ENCODE peak calls at places on chromosomes 7 and 10, in four cellular contexts. One of them, this sample, is unnamed.

GRCh38 chr7:80014507-80014906 is 120.1 kb upstream of the GNAI1 start:
- DNase-seq in WTC11: no peak
- DNase-seq in SK-N-SH: no peak
- DNase-seq in GM12878: no peak
- DNase-seq in this sample: no peak

GRCh38 chr7:30038182-30038980 is 10.2 kb downstream of the PLEKHA8 start:
- DNase-seq in WTC11: no peak
- DNase-seq in SK-N-SH: no peak
- DNase-seq in GM12878: no peak
- DNase-seq in this sample: no peak

GRCh38 chr7:18829518-18830252 is 287.8 kb downstream of the TWIST1 start:
- DNase-seq in WTC11: no peak
- DNase-seq in SK-N-SH: peak
- DNase-seq in GM12878: no peak
- DNase-seq in this sample: no peak

GRCh38 chr7:146116452-146117219 is at the start of gene CNTNAP2:
- DNase-seq in WTC11: peak
- DNase-seq in SK-N-SH: peak
- DNase-seq in GM12878: no peak
- DNase-seq in this sample: no peak

GRCh38 chr10:78981257-78981969 is 87.4 kb upstream of the ZMIZ1 start:
- DNase-seq in WTC11: no peak
- DNase-seq in SK-N-SH: no peak
- DNase-seq in GM12878: no peak
- DNase-seq in this sample: no peak

GRCh38 chr7:2974093-2974819 is 69.4 kb downstream of the CARD11 start:
- DNase-seq in WTC11: no peak
- DNase-seq in SK-N-SH: no peak
- DNase-seq in GM12878: no peak
- DNase-seq in this sample: no peak

GRCh38 chr7:137853053-137853452 is 6.3 kb upstream of the DGKI start:
- DNase-seq in WTC11: no peak
- DNase-seq in SK-N-SH: no peak
- DNase-seq in GM12878: no peak
- DNase-seq in this sample: no peak

GRCh38 chr10:35379226-35380137 is 43.2 kb downstream of the CCNY start:
- DNase-seq in WTC11: peak
- DNase-seq in SK-N-SH: no peak
- DNase-seq in GM12878: peak
- DNase-seq in this sample: peak

GRCh38 chr7:32616625-32617024 is 121.3 kb downstream of the AVL9 start:
- DNase-seq in WTC11: no peak
- DNase-seq in SK-N-SH: no peak
- DNase-seq in GM12878: no peak
- DNase-seq in this sample: peak

GRCh38 chr7:101680406-101681145 is 51.5 kb upstream of the MYL10 start:
- DNase-seq in WTC11: no peak
- DNase-seq in SK-N-SH: no peak
- DNase-seq in GM12878: no peak
- DNase-seq in this sample: no peak

GRCh38 chr7:99365318-99366141 is 9.0 kb upstream of the ARPC1B start:
- DNase-seq in WTC11: peak
- DNase-seq in SK-N-SH: peak
- DNase-seq in GM12878: no peak
- DNase-seq in this sample: peak

GRCh38 chr7:134371536-134371935 is 54.8 kb upstream of the SLC35B4 start:
- DNase-seq in WTC11: no peak
- DNase-seq in SK-N-SH: no peak
- DNase-seq in GM12878: no peak
- DNase-seq in this sample: no peak

GRCh38 chr7:143458263-143458662 is 15.0 kb downstream of the TAS2R60 start:
- DNase-seq in WTC11: no peak
- DNase-seq in SK-N-SH: no peak
- DNase-seq in GM12878: no peak
- DNase-seq in this sample: no peak

GRCh38 chr7:140159487-140159886 is 17.3 kb downstream of the KDM7A start:
- DNase-seq in WTC11: no peak
- DNase-seq in SK-N-SH: peak
- DNase-seq in GM12878: no peak
- DNase-seq in this sample: no peak

GRCh38 chr7:91537260-91538152 is 273.3 kb downstream of the FZD1 start:
- DNase-seq in WTC11: no peak
- DNase-seq in SK-N-SH: no peak
- DNase-seq in GM12878: no peak
- DNase-seq in this sample: no peak

GRCh38 chr10:6494934-6495592 is 85.0 kb downstream of the PRKCQ start:
- DNase-seq in WTC11: no peak
- DNase-seq in SK-N-SH: no peak
- DNase-seq in GM12878: no peak
- DNase-seq in this sample: no peak

GRCh38 chr10:118692911-118693310 is 61.9 kb downstream of the CACUL1 start:
- DNase-seq in WTC11: no peak
- DNase-seq in SK-N-SH: peak
- DNase-seq in GM12878: no peak
- DNase-seq in this sample: no peak

GRCh38 chr10:24762966-24763623 is 39.4 kb upstream of the ARHGAP21 start:
- DNase-seq in WTC11: no peak
- DNase-seq in SK-N-SH: no peak
- DNase-seq in GM12878: no peak
- DNase-seq in this sample: no peak

GRCh38 chr10:3372284-3372683 is 199.7 kb upstream of the PITRM1 start:
- DNase-seq in WTC11: no peak
- DNase-seq in SK-N-SH: no peak
- DNase-seq in GM12878: no peak
- DNase-seq in this sample: no peak

GRCh38 chr10:44668336-44668735 is 242.8 kb upstream of the TMEM72 start:
- DNase-seq in WTC11: no peak
- DNase-seq in SK-N-SH: no peak
- DNase-seq in GM12878: no peak
- DNase-seq in this sample: no peak

GRCh38 chr10:82866424-82867020 is 991.5 kb downstream of the NRG3 start:
- DNase-seq in WTC11: no peak
- DNase-seq in SK-N-SH: no peak
- DNase-seq in GM12878: no peak
- DNase-seq in this sample: no peak

GRCh38 chr10:3671431-3671955 is 113.5 kb downstream of the KLF6 start:
- DNase-seq in WTC11: no peak
- DNase-seq in SK-N-SH: no peak
- DNase-seq in GM12878: no peak
- DNase-seq in this sample: no peak

GRCh38 chr10:36766921-36767320 is 358.5 kb upstream of the ANKRD30A start:
- DNase-seq in WTC11: no peak
- DNase-seq in SK-N-SH: no peak
- DNase-seq in GM12878: no peak
- DNase-seq in this sample: no peak

GRCh38 chr10:77913090-77913489 is 13.5 kb downstream of the DLG5 start:
- DNase-seq in WTC11: no peak
- DNase-seq in SK-N-SH: no peak
- DNase-seq in GM12878: no peak
- DNase-seq in this sample: no peak

GRCh38 chr7:23211542-23211941 is 29.7 kb downstream of the NUP42 start:
- DNase-seq in WTC11: peak
- DNase-seq in SK-N-SH: no peak
- DNase-seq in GM12878: no peak
- DNase-seq in this sample: no peak

GRCh38 chr7:74371381-74372059 is 82.2 kb upstream of the GTF2IRD1 start:
- DNase-seq in WTC11: peak
- DNase-seq in SK-N-SH: no peak
- DNase-seq in GM12878: no peak
- DNase-seq in this sample: peak

GRCh38 chr10:117078168-117078837 is 59.8 kb downstream of the VAX1 start:
- DNase-seq in WTC11: no peak
- DNase-seq in SK-N-SH: no peak
- DNase-seq in GM12878: no peak
- DNase-seq in this sample: no peak

GRCh38 chr7:45088146-45088701 is 545 bp downstream of the NACAD start:
- DNase-seq in WTC11: peak
- DNase-seq in SK-N-SH: peak
- DNase-seq in GM12878: no peak
- DNase-seq in this sample: no peak

GRCh38 chr7:24133691-24134090 is 150.3 kb upstream of the NPY start:
- DNase-seq in WTC11: no peak
- DNase-seq in SK-N-SH: no peak
- DNase-seq in GM12878: no peak
- DNase-seq in this sample: no peak

GRCh38 chr7:111559665-111560064 is 2.6 kb downstream of the IMMP2L start:
- DNase-seq in WTC11: no peak
- DNase-seq in SK-N-SH: no peak
- DNase-seq in GM12878: no peak
- DNase-seq in this sample: no peak

GRCh38 chr7:111561659-111561908 is 708 bp downstream of the IMMP2L start:
- DNase-seq in WTC11: no peak
- DNase-seq in SK-N-SH: no peak
- DNase-seq in GM12878: no peak
- DNase-seq in this sample: peak

GRCh38 chr7:111560773-111561658 is 1.3 kb downstream of the IMMP2L start:
- DNase-seq in WTC11: no peak
- DNase-seq in SK-N-SH: peak
- DNase-seq in GM12878: no peak
- DNase-seq in this sample: peak

GRCh38 chr7:111556977-111557376 is 5.3 kb downstream of the IMMP2L start:
- DNase-seq in WTC11: no peak
- DNase-seq in SK-N-SH: no peak
- DNase-seq in GM12878: no peak
- DNase-seq in this sample: no peak

GRCh38 chr7:111558948-111559347 is 3.3 kb downstream of the IMMP2L start:
- DNase-seq in WTC11: no peak
- DNase-seq in SK-N-SH: peak
- DNase-seq in GM12878: no peak
- DNase-seq in this sample: no peak
- TF ChIP-seq USF1 in WTC11: no peak
- TF ChIP-seq USF1 in SK-N-SH: no peak
- TF ChIP-seq USF1 in GM12878: no peak
- TF ChIP-seq USF1 in this sample: no peak

GRCh38 chr10:507355-507699 is 182.1 kb downstream of the DIP2C start:
- DNase-seq in WTC11: no peak
- DNase-seq in SK-N-SH: no peak
- DNase-seq in GM12878: no peak
- DNase-seq in this sample: no peak
- TF ChIP-seq USF1 in WTC11: no peak
- TF ChIP-seq USF1 in SK-N-SH: no peak
- TF ChIP-seq USF1 in GM12878: no peak
- TF ChIP-seq USF1 in this sample: no peak

GRCh38 chr7:951881-952547 is 2.5 kb downstream of the ADAP1 start:
- DNase-seq in WTC11: no peak
- DNase-seq in SK-N-SH: peak
- DNase-seq in GM12878: no peak
- DNase-seq in this sample: no peak
- TF ChIP-seq USF1 in WTC11: no peak
- TF ChIP-seq USF1 in SK-N-SH: no peak
- TF ChIP-seq USF1 in GM12878: no peak
- TF ChIP-seq USF1 in this sample: no peak

GRCh38 chr7:116802144-116802747 is 60.1 kb upstream of the CAPZA2 start:
- DNase-seq in WTC11: no peak
- DNase-seq in SK-N-SH: no peak
- DNase-seq in GM12878: no peak
- DNase-seq in this sample: no peak

GRCh38 chr7:116800594-116800993 is 61.8 kb upstream of the CAPZA2 start:
- DNase-seq in WTC11: no peak
- DNase-seq in SK-N-SH: no peak
- DNase-seq in GM12878: no peak
- DNase-seq in this sample: no peak

GRCh38 chr7:116802784-116803183 is 59.6 kb upstream of the CAPZA2 start:
- DNase-seq in WTC11: no peak
- DNase-seq in SK-N-SH: peak
- DNase-seq in GM12878: no peak
- DNase-seq in this sample: peak

GRCh38 chr7:116799912-116800311 is 62.5 kb upstream of the CAPZA2 start:
- DNase-seq in WTC11: no peak
- DNase-seq in SK-N-SH: no peak
- DNase-seq in GM12878: no peak
- DNase-seq in this sample: no peak

DNA sequence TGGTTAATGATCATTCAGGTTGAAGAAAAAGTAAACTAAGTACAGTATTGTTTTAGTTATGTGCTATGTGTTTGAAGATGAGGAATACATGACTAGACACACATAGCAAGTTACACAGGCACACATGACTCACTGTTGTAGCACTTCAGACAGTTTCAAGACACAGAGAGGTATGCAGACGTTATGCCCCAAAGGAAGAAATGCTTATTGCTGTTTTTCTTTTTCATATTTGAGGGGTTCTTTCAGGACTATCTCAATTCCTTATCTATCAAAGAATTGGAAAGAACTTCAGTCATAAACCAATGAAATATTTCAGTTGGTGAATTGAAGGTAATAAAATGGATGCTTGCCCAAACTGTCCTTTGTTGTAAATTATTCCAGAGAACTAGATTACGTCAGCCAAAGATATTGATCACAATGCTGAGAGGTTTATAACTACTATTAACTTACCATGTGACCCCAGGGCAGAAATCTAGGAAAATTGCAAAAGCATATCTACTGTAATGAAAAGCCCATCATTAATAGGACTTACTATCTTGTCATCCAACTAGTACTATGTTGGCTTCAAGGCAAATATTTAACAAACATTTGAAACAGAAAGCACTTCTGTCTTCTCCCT is 61.2 kb upstream of the CAPZA2 start:
- DNase-seq in WTC11: no peak
- DNase-seq in SK-N-SH: no peak
- DNase-seq in GM12878: no peak
- DNase-seq in this sample: no peak
- TF ChIP-seq USF1 in WTC11: no peak
- TF ChIP-seq USF1 in SK-N-SH: no peak
- TF ChIP-seq USF1 in GM12878: no peak
- TF ChIP-seq USF1 in this sample: no peak

DNA sequence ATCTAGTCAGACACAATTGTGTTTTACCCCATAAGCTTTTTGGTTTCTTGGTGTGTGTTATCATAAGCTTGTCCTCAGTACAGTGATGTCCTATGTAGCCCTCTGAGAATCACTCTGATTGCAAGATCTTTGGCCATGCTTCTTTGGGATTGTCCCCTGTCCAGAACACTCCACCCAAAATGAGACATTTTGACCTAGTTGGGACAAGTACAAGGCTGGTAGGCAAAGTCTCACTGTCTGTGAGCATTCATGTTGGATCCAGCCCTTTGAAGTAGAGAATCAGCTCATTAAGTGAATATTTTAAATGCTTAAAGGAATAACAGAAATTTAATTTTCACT is 28.9 kb upstream of the PCGF5 start:
- DNase-seq in WTC11: no peak
- DNase-seq in SK-N-SH: no peak
- DNase-seq in GM12878: no peak
- DNase-seq in this sample: no peak
- TF ChIP-seq USF1 in WTC11: no peak
- TF ChIP-seq USF1 in SK-N-SH: no peak
- TF ChIP-seq USF1 in GM12878: no peak
- TF ChIP-seq USF1 in this sample: no peak

This sample was measured in K562.